ENCODE peak calls at places on chromosomes 7 and 10, in six cellular contexts. I is fibroblast of mammary gland, U is foreskin fibroblast, C is epithelial cell of esophagus, K is left lung, W is hepatocyte. Q is an unnamed sample.

GRCh38 chr10:124565565-124566221 is 104.1 kb downstream of the LHPP start:
- DNase-seq in C (no peak), W (no peak), U (peak; percentile 48), I (peak; percentile 11), K (peak; percentile 84), Q (no peak)

GRCh38 chr10:97185326-97186058 is at the start of gene SLIT1:
- DNase-seq in U (no peak), W (peak; percentile 42), C (no peak), I (no peak), K (no peak), Q (no peak)

GRCh38 chr10:77421576-77421975 is 216.0 kb downstream of the KCNMA1 start:
- DNase-seq in C (no peak), U (peak; percentile 47), I (no peak), W (no peak), K (no peak), Q (no peak)

GRCh38 chr10:60314306-60314940 is 75.3 kb downstream of the ANK3 start:
- DNase-seq in U (peak; percentile 78), C (peak; percentile 73), I (peak; percentile 84), W (peak; percentile 31), K (no peak), Q (no peak)

GRCh38 chr10:114243661-114244060 is 4.6 kb downstream of the VWA2 start:
- DNase-seq in W (no peak), I (no peak), C (no peak), U (no peak), K (no peak), Q (no peak)

GRCh38 chr10:47248436-47249090 is 51.4 kb upstream of the GDF10 start:
- DNase-seq in K (no peak), W (no peak), C (no peak), I (no peak), U (no peak), Q (no peak)

GRCh38 chr10:60281792-60282353 is 107.8 kb downstream of the ANK3 start:
- DNase-seq in I (peak; percentile 35), W (no peak), C (no peak), U (peak; percentile 35), K (no peak), Q (no peak)

GRCh38 chr7:70047891-70048448 is 449.7 kb downstream of the AUTS2 start:
- DNase-seq in I (no peak), W (no peak), K (no peak), C (no peak), U (no peak), Q (no peak)

GRCh38 chr10:58641095-58641531 is 128.4 kb downstream of the BICC1 start:
- DNase-seq in C (peak; percentile 68), U (peak; percentile 96), K (no peak), I (peak; percentile 99), W (peak; percentile 60), Q (no peak)

GRCh38 chr7:151007469-151007898 is 16.7 kb downstream of the NOS3 start:
- DNase-seq in I (no peak), C (no peak), U (no peak), W (no peak), K (no peak), Q (no peak)

GRCh38 chr10:44517635-44518034 is 132.7 kb upstream of the CXCL12 start:
- DNase-seq in W (no peak), C (no peak), I (no peak), K (no peak), U (no peak), Q (no peak)

GRCh38 chr10:45044290-45044689 is 43.6 kb downstream of the ZNF22 start:
- DNase-seq in I (no peak), C (no peak), U (no peak), W (no peak), K (no peak), Q (no peak)

GRCh38 chr7:131723926-131724325 is 167.5 kb upstream of the PODXL start:
- DNase-seq in I (peak; percentile 2), C (no peak), K (no peak), W (peak; percentile 40), U (no peak), Q (no peak)

GRCh38 chr10:97895915-97896314 is 46.3 kb downstream of the GOLGA7B start:
- DNase-seq in U (no peak), K (no peak), W (no peak), C (peak; percentile 14), I (no peak), Q (no peak)